ENCODE peak calls at places on chromosome 22, in seven cellular contexts. P, C, F, K, N, I and J are unnamed samples. For H3K9me3, the result is how much of the 10 kb centered on the place peaks cover.

GRCh38 chr22:30348395-30348794 is 8.3 kb downstream of the SF3A1 start:
- DNase-seq in I (no peak), K (no peak), C (no peak), P (no peak), F (no peak), N (no peak), J (no peak)

GRCh38 chr22:21103633-21104032 is 57.9 kb downstream of the LRRC74B start:
- DNase-seq in P (no peak), N (no peak), F (no peak), K (no peak), I (no peak), C (peak), J (no peak)

GRCh38 chr22:20514658-20515406 is 7.4 kb downstream of the MED15 start:
- DNase-seq in I (no peak), F (no peak), K (no peak), P (no peak), C (no peak), N (no peak), J (no peak)

GRCh38 chr22:39183991-39184585 is 31.6 kb upstream of the CBX7 start:
- DNase-seq in K (no peak), N (no peak), P (peak), F (no peak), C (peak), I (peak), J (peak)

GRCh38 chr22:35477911-35478582 is 62.6 kb upstream of the RASD2 start:
- DNase-seq in F (no peak), I (peak), C (no peak), P (no peak), N (no peak), K (no peak), J (no peak)

GRCh38 chr22:46075764-46076531 is 74.4 kb upstream of the PPARA start:
- DNase-seq in C (peak), K (no peak), F (no peak), I (no peak), P (peak), N (no peak), J (peak)

GRCh38 chr22:41770715-41771452 is 29.6 kb upstream of the CCDC134 start:
- DNase-seq in C (no peak), P (no peak), N (no peak), F (no peak), I (no peak), K (no peak), J (no peak)

GRCh38 chr22:37239336-37240239 is 4.5 kb downstream of the RAC2 start:
- DNase-seq in K (no peak), P (no peak), F (no peak), N (no peak), C (no peak), I (no peak), J (no peak)

GRCh38 chr22:38706101-38706884 is 549 bp downstream of the GTPBP1 start:
- DNase-seq in F (no peak), P (peak), K (peak), N (no peak), C (no peak), I (peak), J (peak)

GRCh38 chr22:30290679-30291333 is 1.5 kb upstream of the CASTOR1 start:
- DNase-seq in I (peak), K (peak), P (peak), F (no peak), C (peak), N (peak), J (no peak)

GRCh38 chr22:30890689-30891442 is 77.7 kb downstream of the MORC2 start:
- DNase-seq in C (peak), N (no peak), F (no peak), K (peak), I (peak), P (peak), J (peak)

GRCh38 chr22:44928064-44928463 is 81.7 kb downstream of the PHF21B start:
- DNase-seq in C (no peak), F (no peak), I (no peak), K (no peak), P (no peak), N (no peak), J (no peak)

GRCh38 chr22:38467904-38468760 is at the start of gene KDELR3:
- DNase-seq in K (no peak), C (no peak), N (no peak), I (peak), P (peak), F (no peak), J (peak)

GRCh38 chr22:28435960-28436359 is 243.7 kb downstream of the TTC28 start:
- DNase-seq in N (no peak), P (no peak), I (no peak), F (no peak), C (no peak), K (no peak), J (no peak)

GRCh38 chr22:35938226-35938625 is 90.4 kb downstream of the RBFOX2 start:
- DNase-seq in N (no peak), K (no peak), C (no peak), P (no peak), F (no peak), I (no peak), J (no peak)

GRCh38 chr22:45341503-45341902 is 31.8 kb downstream of the FAM118A start:
- DNase-seq in C (no peak), F (peak), I (no peak), N (no peak), P (no peak), K (no peak), J (no peak)

GRCh38 chr22:20095521-20095920 is 15.5 kb downstream of the DGCR8 start:
- DNase-seq in K (no peak), P (no peak), C (no peak), F (no peak), I (no peak), N (no peak), J (no peak)

GRCh38 chr22:29258407-29259252 is 9.2 kb downstream of the RHBDD3 start:
- DNase-seq in I (no peak), N (no peak), K (no peak), C (no peak), P (no peak), F (no peak), J (no peak)

GRCh38 chr22:20979243-20979809 is 2.8 kb upstream of the LZTR1 start:
- DNase-seq in N (no peak), K (no peak), C (no peak), F (peak), I (no peak), P (peak), J (no peak)

GRCh38 chr22:38088723-38089473 is 4.9 kb upstream of the SLC16A8 start:
- DNase-seq in F (no peak), P (no peak), K (no peak), I (no peak), N (no peak), C (no peak), J (no peak)

GRCh38 chr22:29661355-29661754 is 57.9 kb downstream of the NF2 start:
- DNase-seq in K (no peak), F (no peak), C (no peak), N (no peak), P (no peak), I (no peak), J (no peak)

GRCh38 chr22:25482868-25483639 is 81.4 kb upstream of the GRK3 start:
- DNase-seq in N (no peak), C (peak), P (no peak), I (no peak), K (no peak), F (no peak), J (no peak)

GRCh38 chr22:19152942-19153883 is 3.1 kb upstream of the GSC2 start:
- DNase-seq in I (no peak), F (no peak), N (no peak), P (no peak), K (no peak), C (no peak), J (no peak)

GRCh38 chr22:40058265-40058664 is 63.5 kb downstream of the FAM83F start:
- DNase-seq in P (no peak), F (no peak), N (no peak), K (no peak), I (peak), C (no peak), J (no peak)

GRCh38 chr22:46025225-46025972 is 48.4 kb upstream of the WNT7B start:
- DNase-seq in I (no peak), K (no peak), C (peak), P (peak), N (no peak), F (no peak), J (peak)

GRCh38 chr22:38713921-38714320 is 8.2 kb downstream of the GTPBP1 start:
- DNase-seq in N (no peak), C (no peak), P (no peak), F (no peak), I (peak), K (no peak), J (no peak)

GRCh38 chr22:42461511-42461910 is 29.3 kb upstream of the NFAM1 start:
- DNase-seq in N (no peak), K (no peak), C (no peak), F (no peak), I (no peak), P (no peak), J (no peak)

GRCh38 chr22:45344339-45344738 is 34.6 kb downstream of the FAM118A start:
- DNase-seq in C (no peak), F (no peak), N (no peak), P (no peak), I (no peak), K (no peak), J (peak)

GRCh38 chr22:36362819-36363377 is 24.9 kb downstream of the MYH9 start:
- DNase-seq in P (no peak), K (no peak), I (no peak), F (no peak), C (no peak), N (no peak), J (no peak)

GRCh38 chr22:23913306-23913660 is 19.1 kb downstream of the MIF start:
- DNase-seq in I (no peak), N (no peak), F (no peak), K (peak), P (no peak), C (no peak), J (no peak)

GRCh38 chr22:19909350-19910179 is 32.0 kb upstream of the COMT start:
- DNase-seq in P (peak), F (peak), I (peak), K (peak), C (peak), N (peak), J (peak)

GRCh38 chr22:44584256-44584902 is 86.3 kb upstream of the RTL6 start:
- DNase-seq in F (no peak), C (peak), K (no peak), P (peak), N (no peak), I (no peak), J (peak)

GRCh38 chr22:40376149-40376548 is 5.8 kb downstream of the SGSM3 start:
- DNase-seq in C (no peak), K (peak), N (no peak), P (no peak), F (no peak), I (no peak), J (no peak)

GRCh38 chr22:35742342-35743100 is 24.8 kb downstream of the APOL5 start:
- DNase-seq in I (no peak), P (no peak), C (no peak), F (no peak), K (no peak), N (no peak), J (no peak)

GRCh38 chr22:32967285-32968101 is 90.7 kb downstream of the SYN3 start:
- DNase-seq in N (no peak), P (no peak), F (no peak), I (no peak), K (no peak), C (no peak), J (peak)
- H3K9me3 ChIP-seq in N (under half), P (under half), F (under half), I (under half), K (under half), C (under half), J (under half)

DNA sequence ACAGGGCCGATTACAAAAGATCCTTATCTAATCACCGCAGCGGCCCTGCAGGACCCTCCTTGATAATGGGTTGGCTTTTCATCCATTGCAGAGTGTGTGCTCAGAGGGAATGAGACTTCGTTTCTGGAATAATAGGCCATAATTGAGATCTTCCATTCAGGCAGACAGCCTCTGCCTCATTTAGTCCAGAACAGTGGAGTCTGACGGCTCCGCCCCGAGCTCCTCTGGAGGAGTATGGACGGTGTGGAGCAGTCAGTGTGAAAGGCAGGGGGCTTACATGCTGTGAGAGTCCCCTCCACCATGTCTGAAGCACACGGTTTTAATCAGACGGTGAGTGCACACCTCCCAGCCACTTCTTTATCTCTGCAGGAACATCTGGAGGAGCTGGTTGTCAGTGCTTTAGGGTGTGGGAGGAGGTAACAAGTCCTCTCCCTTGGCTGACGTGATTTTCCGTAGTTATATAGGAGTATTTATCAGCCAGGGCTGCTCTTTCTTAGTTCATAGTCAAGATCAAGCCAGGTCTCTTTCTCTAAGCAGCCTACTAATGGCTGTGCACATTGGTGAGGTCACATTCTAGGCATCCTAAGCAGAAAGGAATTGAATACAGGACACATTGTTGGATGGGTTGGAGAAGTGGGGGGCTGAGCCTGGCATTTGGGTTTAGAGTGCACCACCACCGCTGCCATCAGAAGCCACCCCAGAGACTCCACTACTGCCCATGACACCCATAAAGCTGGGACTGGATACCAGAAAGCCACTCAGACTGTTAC is 1477.9 kb downstream of the TBC1D22A start:
- DNase-seq in K (no peak), P (no peak), I (no peak), C (no peak), F (no peak), N (no peak), J (no peak)
- H3K9me3 ChIP-seq in K (under half), P (under half), I (under half), C (under half), F (under half), N (under half), J (under half)

DNA sequence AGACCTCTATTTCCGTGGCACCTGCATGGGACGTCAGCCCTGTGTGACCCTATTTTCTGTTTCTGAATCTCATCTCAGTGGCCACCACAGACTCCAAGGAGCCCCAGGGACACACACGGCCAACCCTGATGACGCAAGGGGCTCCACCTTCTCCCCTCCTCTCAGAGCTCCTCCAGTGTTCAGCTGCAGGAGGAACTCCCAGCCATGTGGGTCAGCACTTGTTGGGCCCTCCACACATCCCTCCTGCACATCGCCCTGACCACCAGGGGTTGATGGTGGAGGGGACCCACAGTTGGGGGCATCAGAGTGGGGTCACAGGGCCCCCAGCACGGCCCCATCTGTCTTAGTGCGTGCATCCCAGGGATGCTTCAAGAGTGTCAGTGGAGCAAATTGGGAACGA is 499.6 kb downstream of the BRD1 start:
- DNase-seq in C (no peak), N (no peak), F (no peak), I (no peak), P (peak), K (no peak), J (no peak)
- H3K9me3 ChIP-seq in C (under half), N (under half), F (under half), I (under half), P (under half), K (under half), J (under half)

DNA sequence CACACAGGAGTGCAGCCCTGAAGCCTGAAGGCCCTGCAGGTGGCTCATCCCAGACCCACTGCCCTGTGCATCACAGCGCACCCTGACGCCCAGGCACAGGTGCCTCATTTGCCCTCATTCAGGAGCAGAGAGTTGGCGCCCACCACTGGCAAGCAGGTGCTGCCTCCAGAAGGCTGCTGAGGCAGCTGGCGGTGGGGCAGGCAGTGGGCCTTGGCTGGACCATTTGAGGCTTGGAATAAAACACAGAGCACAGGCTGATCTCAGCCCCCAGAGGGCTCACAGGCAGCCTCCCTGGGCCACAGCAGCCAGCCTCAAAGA is 1151.9 kb downstream of the BRD1 start:
- DNase-seq in F (no peak), K (no peak), P (no peak), C (no peak), N (no peak), I (no peak), J (no peak)
- H3K9me3 ChIP-seq in F (under half), K (under half), P (under half), C (under half), N (under half), I (under half), J (under half)

GRCh38 chr22:22460060-22460459 is 48.5 kb downstream of the ZNF280B start:
- DNase-seq in P (no peak), N (no peak), C (no peak), K (no peak), I (no peak), F (no peak), J (no peak)

GRCh38 chr22:22458896-22459588 is 49.5 kb downstream of the ZNF280B start:
- DNase-seq in K (peak), F (no peak), I (no peak), P (no peak), N (no peak), C (no peak), J (no peak)

GRCh38 chr22:22460635-22461034 is 47.9 kb downstream of the ZNF280B start:
- DNase-seq in K (peak), C (no peak), N (no peak), F (no peak), P (no peak), I (no peak), J (no peak)

GRCh38 chr22:22461111-22461510 is 47.4 kb downstream of the ZNF280B start:
- DNase-seq in P (no peak), F (no peak), K (no peak), I (no peak), N (no peak), C (no peak), J (no peak)

DNA sequence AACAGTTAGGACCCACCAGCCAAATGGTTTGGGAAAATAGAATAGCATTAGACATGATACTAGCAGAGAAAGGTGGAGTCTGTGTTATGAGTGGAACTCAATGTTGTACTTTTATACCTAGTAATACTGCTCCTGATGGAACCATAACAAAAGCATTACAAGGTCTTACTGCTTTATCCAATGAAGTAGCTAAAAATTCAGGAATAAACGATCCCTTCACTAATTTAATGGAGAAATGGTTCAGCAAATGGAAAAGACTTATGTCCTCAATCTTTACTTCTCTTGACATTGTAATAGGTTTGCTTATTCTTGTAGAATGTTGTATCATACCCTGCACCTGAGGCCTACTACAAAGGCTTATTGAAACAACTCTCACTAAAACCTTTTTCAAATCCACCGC is 50.2 kb downstream of the ZNF280B start:
- DNase-seq in K (no peak), C (no peak), I (no peak), F (no peak), N (no peak), P (no peak), J (no peak)
- H3K9me3 ChIP-seq in K (under half), C (under half), I (under half), F (under half), N (under half), P (under half), J (under half)

GRCh38 chr22:47209077-47209514 is 446.6 kb downstream of the TBC1D22A start:
- DNase-seq in N (no peak), C (no peak), F (no peak), P (no peak), I (no peak), K (no peak), J (no peak)
- H3K9me3 ChIP-seq in N (under half), C (under half), F (under half), P (under half), I (under half), K (under half), J (under half)

DNA sequence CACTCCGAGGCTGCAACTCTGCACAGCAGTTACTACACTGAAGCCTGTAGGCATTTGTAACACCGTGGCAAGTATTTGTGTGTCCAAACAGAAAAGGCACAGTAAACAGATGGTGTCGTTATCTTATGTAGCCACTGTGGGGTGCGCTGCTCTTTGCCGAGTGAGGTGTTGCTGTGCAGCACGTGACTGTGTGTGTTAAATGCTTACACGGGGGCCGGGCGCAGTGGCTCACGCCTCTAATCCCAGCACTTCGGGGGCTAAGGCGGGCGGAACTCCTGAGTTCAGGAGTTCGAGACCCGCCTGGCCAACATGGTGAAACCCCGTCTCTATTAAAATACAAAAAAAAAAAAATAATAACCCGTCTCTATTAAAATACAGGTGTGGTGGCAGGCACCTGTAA is 11.5 kb downstream of the ZBED4 start:
- DNase-seq in K (no peak), F (no peak), I (no peak), C (no peak), P (peak), N (no peak), J (no peak)
- H3K9me3 ChIP-seq in K (under half), F (under half), I (under half), C (under half), P (under half), N (under half), J (under half)

DNA sequence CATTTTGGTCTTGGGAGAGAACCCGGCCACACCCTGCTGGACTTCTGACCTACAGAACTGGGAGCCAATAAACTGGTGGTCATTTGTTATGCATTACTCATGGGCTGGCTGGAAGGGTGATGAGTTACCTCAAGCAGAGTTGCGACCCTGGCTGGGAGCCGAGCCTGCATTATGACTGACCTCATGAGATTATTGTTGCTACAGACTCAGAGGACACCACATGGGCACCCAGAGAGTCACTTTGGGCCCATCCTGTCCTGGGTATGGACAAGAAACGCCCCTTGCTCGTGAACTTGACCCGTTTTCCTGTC is 531.7 kb downstream of the TBC1D22A start:
- DNase-seq in K (no peak), I (no peak), N (no peak), P (no peak), C (peak), F (no peak), J (no peak)
- H3K9me3 ChIP-seq in K (under half), I (under half), N (under half), P (under half), C (under half), F (under half), J (under half)

GRCh38 chr22:47285981-47286380 is 523.5 kb downstream of the TBC1D22A start:
- DNase-seq in P (peak), I (no peak), C (no peak), N (no peak), K (no peak), F (no peak), J (no peak)
- H3K9me3 ChIP-seq in P (under half), I (under half), C (under half), N (under half), K (under half), F (under half), J (under half)